ENCODE peak calls at places on chromosomes 1 and 21, in four cellular contexts. One of them, this sample, is unnamed.

GRCh38 chr1:108075055-108075454 is 110.1 kb upstream of the VAV3 start:
- DNase-seq in activated CD4-positive, alpha-beta T cell treated with anti-CD3 and anti-CD28 coated beads, Interleukin-2, amount 10 ng/mL, durations not matched to agents 7 days and 5 days: no peak
- DNase-seq in transverse colon: no peak
- DNase-seq in endothelial cell: no peak
- DNase-seq in this sample: no peak

GRCh38 chr1:174996474-174996873 is 3.3 kb upstream of the CACYBP start:
- DNase-seq in endothelial cell: no peak
- DNase-seq in activated CD4-positive, alpha-beta T cell treated with anti-CD3 and anti-CD28 coated beads, Interleukin-2, amount 10 ng/mL, durations not matched to agents 7 days and 5 days: no peak
- DNase-seq in transverse colon: no peak
- DNase-seq in this sample: no peak

GRCh38 chr21:33196956-33197374 is 32.8 kb upstream of the IFNAR2 start:
- DNase-seq in endothelial cell: peak; percentile 67
- DNase-seq in activated CD4-positive, alpha-beta T cell treated with anti-CD3 and anti-CD28 coated beads, Interleukin-2, amount 10 ng/mL, durations not matched to agents 7 days and 5 days: peak; percentile 76
- DNase-seq in transverse colon: peak; percentile 63
- DNase-seq in this sample: peak; percentile 72

GRCh38 chr1:60419023-60419422 is 345.5 kb upstream of the C1orf87 start:
- DNase-seq in endothelial cell: no peak
- DNase-seq in transverse colon: no peak
- DNase-seq in activated CD4-positive, alpha-beta T cell treated with anti-CD3 and anti-CD28 coated beads, Interleukin-2, amount 10 ng/mL, durations not matched to agents 7 days and 5 days: no peak
- DNase-seq in this sample: no peak

GRCh38 chr1:116508984-116509980 is 61.5 kb downstream of the CD58 start:
- DNase-seq in transverse colon: peak; percentile 52
- DNase-seq in activated CD4-positive, alpha-beta T cell treated with anti-CD3 and anti-CD28 coated beads, Interleukin-2, amount 10 ng/mL, durations not matched to agents 7 days and 5 days: no peak
- DNase-seq in endothelial cell: no peak
- DNase-seq in this sample: peak; percentile 71

GRCh38 chr1:203751051-203751450 is 13.9 kb upstream of the LAX1 start:
- DNase-seq in activated CD4-positive, alpha-beta T cell treated with anti-CD3 and anti-CD28 coated beads, Interleukin-2, amount 10 ng/mL, durations not matched to agents 7 days and 5 days: no peak
- DNase-seq in endothelial cell: no peak
- DNase-seq in transverse colon: no peak
- DNase-seq in this sample: no peak

GRCh38 chr1:151401125-151401788 is 1.9 kb downstream of the PSMB4 start:
- DNase-seq in activated CD4-positive, alpha-beta T cell treated with anti-CD3 and anti-CD28 coated beads, Interleukin-2, amount 10 ng/mL, durations not matched to agents 7 days and 5 days: no peak
- DNase-seq in transverse colon: no peak
- DNase-seq in endothelial cell: no peak
- DNase-seq in this sample: no peak

GRCh38 chr1:95042286-95042685 is 30.5 kb downstream of the ALG14 start:
- DNase-seq in activated CD4-positive, alpha-beta T cell treated with anti-CD3 and anti-CD28 coated beads, Interleukin-2, amount 10 ng/mL, durations not matched to agents 7 days and 5 days: no peak
- DNase-seq in transverse colon: no peak
- DNase-seq in endothelial cell: no peak
- DNase-seq in this sample: no peak

GRCh38 chr1:171715813-171716251 is 26.0 kb downstream of the VAMP4 start:
- DNase-seq in transverse colon: no peak
- DNase-seq in activated CD4-positive, alpha-beta T cell treated with anti-CD3 and anti-CD28 coated beads, Interleukin-2, amount 10 ng/mL, durations not matched to agents 7 days and 5 days: no peak
- DNase-seq in endothelial cell: no peak
- DNase-seq in this sample: no peak